ENCODE peak calls at places on chromosomes 5 and 9, in six cellular contexts. S, F, I, G, H and O are unnamed samples. For H3K4me1 and H3K36me3, the result is how much of the 10 kb centered on the place peaks cover.

GRCh38 chr9:137077758-137078693 is 709 bp downstream of the UAP1L1 start:
- DNase-seq in F (peak), I (no peak), H (peak), G (no peak), S (no peak), O (no peak)

GRCh38 chr5:16508730-16509531 is 43.3 kb upstream of the ZNF622 start:
- DNase-seq in F (no peak), G (peak), H (no peak), S (no peak), I (peak), O (peak)

GRCh38 chr9:125742657-125743056 is 4.5 kb upstream of the PBX3 start:
- DNase-seq in I (no peak), H (no peak), S (no peak), F (no peak), G (no peak), O (no peak)

GRCh38 chr9:73824671-73825070 is 672.5 kb upstream of the RORB start:
- DNase-seq in S (no peak), H (no peak), G (peak), I (no peak), F (no peak), O (no peak)

GRCh38 chr5:51208291-51208690 is 175.0 kb upstream of the ISL1 start:
- DNase-seq in G (no peak), I (no peak), F (no peak), H (no peak), S (no peak), O (no peak)

GRCh38 chr5:94890907-94891306 is 272.4 kb downstream of the SLF1 start:
- DNase-seq in S (no peak), G (no peak), I (no peak), F (no peak), H (no peak), O (no peak)

GRCh38 chr9:127177221-127177620 is 54.8 kb upstream of the ANGPTL2 start:
- DNase-seq in I (no peak), G (no peak), F (peak), S (no peak), H (no peak), O (no peak)

GRCh38 chr5:142152383-142152730 is 43.8 kb downstream of the NDFIP1 start:
- DNase-seq in S (no peak), G (peak), F (no peak), I (no peak), H (no peak), O (no peak)

GRCh38 chr9:108130896-108131295 is 641.3 kb upstream of the KLF4 start:
- DNase-seq in G (no peak), S (no peak), I (no peak), F (no peak), H (no peak), O (no peak)

GRCh38 chr9:106298997-106299396 is 564.0 kb upstream of the ZNF462 start:
- DNase-seq in F (no peak), H (no peak), I (no peak), S (no peak), G (no peak), O (no peak)

GRCh38 chr5:27137329-27137728 is 98.9 kb upstream of the CDH9 start:
- DNase-seq in I (no peak), H (no peak), G (no peak), F (no peak), S (no peak), O (no peak)

GRCh38 chr5:126624534-126624933 is 23.8 kb downstream of the PHAX start:
- DNase-seq in G (peak), S (no peak), F (no peak), I (no peak), H (no peak), O (no peak)

GRCh38 chr5:97425511-97425910 is 242.5 kb upstream of the RIOK2 start:
- DNase-seq in I (no peak), F (peak), G (peak), H (no peak), S (no peak), O (no peak)

GRCh38 chr9:107894572-107895261 is 405.1 kb upstream of the KLF4 start:
- DNase-seq in S (no peak), H (no peak), I (no peak), F (no peak), G (no peak), O (no peak)

GRCh38 chr9:106284300-106284699 is 578.7 kb upstream of the ZNF462 start:
- DNase-seq in G (peak), F (no peak), I (no peak), H (no peak), S (no peak), O (no peak)

GRCh38 chr5:142746532-142746931 is 23.6 kb upstream of the ARHGAP26 start:
- DNase-seq in H (no peak), F (no peak), G (no peak), S (no peak), I (no peak), O (no peak)

GRCh38 chr9:111622626-111623025 is 8.5 kb upstream of the DNAJC25 start:
- DNase-seq in H (no peak), I (peak), G (no peak), S (no peak), F (no peak), O (no peak)

GRCh38 chr9:89888677-89889076 is 283.9 kb downstream of the GADD45G start:
- DNase-seq in H (no peak), I (no peak), G (no peak), S (no peak), F (peak), O (no peak)

GRCh38 chr5:177507165-177507564 is 2.5 kb downstream of the DOK3 start:
- DNase-seq in G (peak), I (no peak), H (no peak), S (no peak), F (no peak), O (no peak)

GRCh38 chr5:14153932-14154646 is 10.9 kb downstream of the TRIO start:
- DNase-seq in G (peak), F (no peak), I (no peak), H (no peak), S (no peak), O (peak)

GRCh38 chr5:157865844-157866243 is 6.9 kb upstream of the CLINT1 start:
- DNase-seq in S (no peak), H (no peak), I (no peak), F (no peak), G (no peak), O (no peak)

GRCh38 chr9:79656127-79656526 is 84.4 kb downstream of the TLE4 start:
- DNase-seq in F (no peak), G (no peak), S (no peak), I (no peak), H (no peak), O (no peak)

GRCh38 chr9:96612105-96612965 is 7.3 kb downstream of the CDC14B start:
- DNase-seq in S (no peak), H (no peak), G (peak), I (peak), F (no peak), O (peak)

GRCh38 chr9:26326473-26327044 is 566.0 kb downstream of the CAAP1 start:
- DNase-seq in I (peak), F (no peak), S (no peak), H (no peak), G (peak), O (no peak)

GRCh38 chr5:76443399-76443798 is 40.3 kb downstream of the IQGAP2 start:
- DNase-seq in S (no peak), G (no peak), I (peak), H (no peak), F (no peak), O (no peak)

GRCh38 chr9:96721303-96721702 is 56.6 kb downstream of the ZNF510 start:
- DNase-seq in H (no peak), S (no peak), G (no peak), I (no peak), F (no peak), O (no peak)

GRCh38 chr5:159286420-159287035 is 23.4 kb downstream of the UBLCP1 start:
- DNase-seq in I (no peak), S (no peak), H (no peak), F (no peak), G (peak), O (no peak)

GRCh38 chr5:134840811-134841210 is 5.0 kb upstream of the C5orf24 start:
- DNase-seq in I (no peak), H (no peak), F (no peak), G (peak), S (no peak), O (no peak)

GRCh38 chr5:12419075-12419474 is 514.8 kb upstream of the CTNND2 start:
- DNase-seq in S (no peak), I (no peak), F (no peak), G (no peak), H (no peak), O (no peak)

GRCh38 chr5:134889335-134889734 is 15.2 kb downstream of the TXNDC15 start:
- DNase-seq in G (no peak), H (no peak), F (no peak), S (no peak), I (no peak), O (no peak)

DNA sequence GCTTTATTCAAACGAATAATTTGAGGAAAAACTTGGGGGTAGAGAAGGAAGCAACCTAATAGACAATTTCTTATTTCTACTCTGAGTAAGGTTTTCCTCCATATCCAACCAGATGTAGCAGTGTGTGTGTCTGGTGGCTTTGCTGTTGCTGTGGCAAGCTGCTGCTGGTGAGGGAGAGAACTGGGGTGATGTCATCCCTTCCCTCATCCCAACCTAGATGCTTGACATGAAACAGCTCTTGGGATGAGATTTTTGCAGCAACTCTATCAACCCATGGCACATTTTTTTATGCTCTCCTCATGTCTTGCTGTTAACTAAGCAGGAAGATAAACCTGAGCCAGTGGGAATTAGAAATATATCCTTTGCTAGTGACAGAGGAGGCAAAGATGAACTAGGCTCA is 135.8 kb downstream of the PCSK1 start:
- DNase-seq in H (no peak), S (no peak), I (no peak), G (peak), F (no peak), O (no peak)
- H3K4me1 ChIP-seq in H (under half), S (under half), I (under half), G (under half), F (under half), O (under half)

DNA sequence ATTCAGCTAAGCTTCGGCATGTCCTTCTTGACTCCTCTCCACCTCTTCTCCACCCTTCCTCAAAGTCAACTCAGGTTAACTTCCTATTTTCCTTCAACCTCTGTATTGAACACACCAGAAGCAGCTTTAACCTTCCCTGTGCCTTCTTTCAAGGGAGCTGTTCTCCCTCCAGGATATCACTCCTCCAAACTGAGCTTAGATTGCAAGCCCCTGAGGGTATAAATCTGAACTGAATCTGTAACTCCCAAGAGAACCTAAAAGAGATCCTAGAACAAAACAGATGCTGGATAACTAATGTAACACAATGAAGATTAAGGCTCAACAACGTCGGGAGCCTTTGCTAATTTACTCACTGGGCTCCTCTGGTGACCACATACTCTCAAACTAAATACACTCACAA is 1.1 kb downstream of the SLCO4C1 start:
- DNase-seq in H (no peak), I (no peak), S (no peak), G (peak), F (no peak), O (no peak)
- H3K4me3 ChIP-seq in H (no peak), I (no peak), S (no peak), G (no peak), F (no peak), O (peak)

GRCh38 chr5:67163231-67163756 is 33.3 kb downstream of the CD180 start:
- DNase-seq in S (no peak), F (peak), H (no peak), G (no peak), I (no peak), O (no peak)
- H3K36me3 ChIP-seq in S (under half), F (under half), H (under half), G (under half), I (under half), O (under half)

GRCh38 chr5:56054651-56055050 is 59.9 kb upstream of the IL6ST start:
- DNase-seq in I (no peak), F (no peak), S (no peak), G (no peak), H (no peak), O (no peak)
- H3K4me1 ChIP-seq in I (under half), F (under half), S (under half), G (under half), H (half or more), O (under half)

GRCh38 chr5:104299998-104300706 is 737.6 kb upstream of the NUDT12 start:
- DNase-seq in S (no peak), G (no peak), H (no peak), F (no peak), I (no peak), O (no peak)
- H3K4me3 ChIP-seq in S (no peak), G (no peak), H (no peak), F (no peak), I (no peak), O (no peak)

DNA sequence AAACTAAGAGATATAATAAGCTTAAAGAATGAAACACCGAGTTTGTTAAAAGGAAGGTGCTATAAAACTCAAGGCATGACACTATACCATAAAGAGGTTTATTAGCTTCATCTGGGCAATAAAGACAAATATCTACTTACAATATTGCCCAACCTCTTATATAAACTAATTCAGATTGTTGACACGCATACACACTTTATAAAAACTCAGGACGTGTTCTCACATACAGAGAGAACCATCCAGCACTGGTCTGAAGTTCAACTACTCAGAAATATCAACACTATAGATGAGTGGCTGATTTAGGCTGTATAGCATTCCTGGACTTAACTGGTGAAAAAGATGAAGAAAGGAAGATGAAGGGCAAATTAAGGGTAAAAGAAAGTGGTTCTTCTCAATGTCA is 81.2 kb downstream of the FRMD3 start:
- DNase-seq in G (no peak), I (no peak), F (no peak), S (no peak), H (no peak), O (no peak)
- H3K36me3 ChIP-seq in G (under half), I (under half), F (under half), S (under half), H (under half), O (under half)

GRCh38 chr9:18137815-18138214 is 336.1 kb upstream of the ADAMTSL1 start:
- DNase-seq in G (peak), F (no peak), H (no peak), I (no peak), S (no peak), O (no peak)

GRCh38 chr9:18142964-18143363 is 331.0 kb upstream of the ADAMTSL1 start:
- DNase-seq in S (no peak), I (no peak), G (peak), H (no peak), F (no peak), O (no peak)

GRCh38 chr9:18141681-18142080 is 332.3 kb upstream of the ADAMTSL1 start:
- DNase-seq in S (no peak), I (no peak), H (no peak), F (no peak), G (no peak), O (no peak)

DNA sequence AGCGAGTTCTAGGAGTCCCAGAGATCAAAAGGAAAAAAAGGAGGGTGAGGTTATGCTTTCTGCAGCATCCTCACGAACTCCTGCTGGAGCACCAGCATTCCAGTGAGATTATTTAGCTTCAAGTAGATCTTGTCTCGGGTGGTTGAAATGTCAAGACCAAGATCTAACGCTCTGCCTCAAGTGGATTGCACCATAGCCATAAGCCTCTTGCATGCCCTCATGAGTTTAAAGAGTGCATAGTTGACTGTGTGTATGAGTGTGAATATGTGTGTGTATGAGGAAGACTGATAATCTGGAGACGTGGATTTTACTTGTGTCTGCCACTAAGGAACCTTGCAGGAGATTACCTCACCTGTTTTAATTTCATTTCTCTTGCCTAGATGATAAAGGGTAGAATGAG is 335.3 kb upstream of the ADAMTSL1 start:
- DNase-seq in H (no peak), I (no peak), G (no peak), F (no peak), S (no peak), O (no peak)
- H3K4me1 ChIP-seq in H (under half), I (under half), G (under half), F (under half), S (under half), O (under half)

GRCh38 chr5:61815343-61815742 is 483.3 kb downstream of the ZSWIM6 start:
- DNase-seq in H (no peak), S (no peak), G (no peak), F (no peak), I (no peak), O (no peak)

GRCh38 chr5:61816146-61816545 is 484.1 kb downstream of the ZSWIM6 start:
- DNase-seq in G (no peak), F (no peak), I (no peak), S (no peak), H (no peak), O (no peak)

GRCh38 chr5:61816585-61817450 is 484.8 kb downstream of the ZSWIM6 start:
- DNase-seq in H (no peak), S (no peak), I (no peak), F (no peak), G (peak), O (no peak)

GRCh38 chr5:61811052-61811451 is 479.0 kb downstream of the ZSWIM6 start:
- DNase-seq in G (no peak), H (no peak), F (no peak), S (no peak), I (no peak), O (no peak)

GRCh38 chr5:61813361-61813760 is 481.3 kb downstream of the ZSWIM6 start:
- DNase-seq in G (no peak), I (no peak), H (no peak), F (no peak), S (no peak), O (no peak)
- H3K4me3 ChIP-seq in G (no peak), I (no peak), H (no peak), F (no peak), S (no peak), O (no peak)